ENCODE peak calls at places on chromosomes 4 and X, in six cellular contexts. F, N, V, E, W and M are unnamed samples.
A peak's percentile ranks its signal among the peaks of the same experiment; 100 is the strongest.

GRCh38 chr4:139144161-139144859 is 32.7 kb downstream of the ELF2 start:
- DNase-seq in V (peak; percentile 60), F (no peak), W (no peak), N (peak; percentile 58), E (no peak), M (peak; percentile 73)

GRCh38 chr4:7418131-7418943 is 16.4 kb downstream of the PSAPL1 start:
- DNase-seq in F (no peak), V (no peak), W (peak; percentile 4), E (no peak), N (no peak), M (no peak)

GRCh38 chr4:11487876-11488545 is 59.3 kb upstream of the HS3ST1 start:
- DNase-seq in N (peak; percentile 21), E (no peak), W (no peak), V (no peak), F (no peak), M (no peak)

GRCh38 chr4:81512945-81513584 is 41.4 kb upstream of the RASGEF1B start:
- DNase-seq in N (no peak), W (no peak), E (no peak), F (no peak), V (no peak), M (no peak)

GRCh38 chr4:51930557-51930956 is 87.6 kb downstream of the DCUN1D4 start:
- DNase-seq in V (peak; percentile 12), F (no peak), E (no peak), N (no peak), W (no peak), M (no peak)

GRCh38 chrX:14235004-14235403 is 205.3 kb upstream of the GEMIN8 start:
- DNase-seq in V (no peak), F (no peak), N (no peak), E (no peak), W (no peak), M (no peak)

GRCh38 chr4:102684605-102685052 is 76.1 kb downstream of the MANBA start:
- DNase-seq in V (peak; percentile 79), N (peak; percentile 89), E (no peak), W (no peak), F (no peak), M (no peak)

GRCh38 chrX:54171527-54171926 is 11.5 kb downstream of the FAM120C start:
- DNase-seq in V (peak; percentile 69), E (no peak), N (no peak), F (no peak), W (no peak), M (no peak)

GRCh38 chrX:40434947-40435346 is 145.8 kb upstream of the ATP6AP2 start:
- DNase-seq in N (no peak), F (no peak), W (no peak), E (no peak), V (peak; percentile 26), M (no peak)

GRCh38 chrX:57929373-57929772 is 19.1 kb upstream of the ZXDA start:
- DNase-seq in E (no peak), F (no peak), N (no peak), V (peak; percentile 56), W (no peak), M (no peak)

GRCh38 chrX:40105016-40105790 is 7.4 kb upstream of the BCOR start:
- DNase-seq in F (peak; percentile 37), V (peak; percentile 35), W (peak; percentile 43), N (no peak), E (no peak), M (no peak)

GRCh38 chr4:127479031-127479622 is 153.6 kb upstream of the INTU start:
- DNase-seq in E (no peak), F (no peak), W (no peak), N (no peak), V (peak; percentile 61), M (no peak)

GRCh38 chrX:97740044-97740443 is 856.3 kb downstream of the RPA4 start:
- DNase-seq in N (peak; percentile 14), F (no peak), W (no peak), E (no peak), V (peak; percentile 16), M (no peak)

GRCh38 chrX:24282381-24283121 is 31.3 kb downstream of the SUPT20HL2 start:
- DNase-seq in N (no peak), V (peak; percentile 14), W (peak; percentile 17), F (no peak), E (no peak), M (no peak)

GRCh38 chr4:147480891-147481576 is at the start of gene EDNRA:
- DNase-seq in W (peak; percentile 11), V (peak; percentile 69), F (no peak), E (no peak), N (peak; percentile 46), M (peak; percentile 73)

GRCh38 chrX:153708415-153708814 is 15.8 kb downstream of the BCAP31 start:
- DNase-seq in V (peak; percentile 87), W (peak; percentile 70), N (peak; percentile 91), E (no peak), F (peak; percentile 30), M (peak; percentile 77)

GRCh38 chr4:133402616-133403015 is 253.5 kb downstream of the PCDH10 start:
- DNase-seq in W (no peak), N (peak; percentile 64), F (no peak), V (no peak), E (no peak), M (no peak)

GRCh38 chr4:108978066-108978465 is 215.2 kb upstream of the ETNPPL start:
- DNase-seq in V (no peak), N (no peak), W (no peak), F (no peak), E (no peak), M (no peak)

GRCh38 chr4:170270628-170271027 is 180.9 kb upstream of the AADAT start:
- DNase-seq in F (no peak), V (no peak), E (no peak), W (no peak), N (no peak), M (no peak)

GRCh38 chr4:73152893-73153292 is 83.4 kb upstream of the COX18 start:
- DNase-seq in N (no peak), F (no peak), E (no peak), V (peak; percentile 32), W (no peak), M (no peak)

GRCh38 chr4:1793940-1794808 is 1.1 kb downstream of the FGFR3 start:
- DNase-seq in V (peak; percentile 27), N (no peak), W (no peak), E (no peak), F (no peak), M (no peak)

GRCh38 chr4:3773552-3774001 is 7.4 kb downstream of the ADRA2C start:
- DNase-seq in F (no peak), E (no peak), W (no peak), N (peak; percentile 15), V (no peak), M (no peak)

GRCh38 chr4:108172780-108173598 is 4.3 kb upstream of the LEF1 start:
- DNase-seq in V (peak; percentile 30), E (peak; percentile 22), F (peak; percentile 73), N (no peak), W (peak; percentile 52), M (no peak)

GRCh38 chr4:53573696-53574095 is 17.6 kb downstream of the LNX1 start:
- DNase-seq in W (no peak), E (no peak), V (peak; percentile 26), N (peak; percentile 84), F (no peak), M (no peak)

GRCh38 chr4:5753766-5754528 is 42.9 kb downstream of the EVC start:
- DNase-seq in E (no peak), W (no peak), F (no peak), N (peak; percentile 93), V (peak; percentile 97), M (peak; percentile 65)

GRCh38 chrX:115632455-115632854 is 71.5 kb downstream of the PLS3 start:
- DNase-seq in N (peak; percentile 7), E (no peak), V (peak; percentile 39), F (no peak), W (no peak), M (no peak)

GRCh38 chrX:44949125-44949524 is 76.1 kb downstream of the KDM6A start:
- DNase-seq in W (no peak), F (no peak), E (no peak), V (no peak), N (no peak), M (no peak)